ENCODE peak calls at places on chromosomes 1 and 21, in eight cellular contexts. Q, U, V, Z, S, C, B and N are unnamed samples. For H3K36me3, the result is how much of the 10 kb centered on the place peaks cover.

GRCh38 chr1:33181038-33181861 is 593 bp downstream of the TRIM62 start:
- DNase-seq in Z (peak), Q (peak), B (peak), S (no peak), V (peak), C (no peak), U (peak), N (peak)

GRCh38 chr1:237166031-237166430 is 124.0 kb downstream of the RYR2 start:
- DNase-seq in Z (no peak), C (no peak), V (no peak), B (no peak), U (no peak), Q (no peak), S (no peak), N (no peak)

GRCh38 chr1:108712605-108713150 is at the start of gene FNDC7:
- DNase-seq in Z (no peak), V (no peak), S (no peak), C (no peak), Q (no peak), B (no peak), U (peak), N (no peak)

GRCh38 chr1:245807306-245807705 is 652.5 kb downstream of the KIF26B start:
- DNase-seq in C (no peak), Z (no peak), U (no peak), V (no peak), Q (no peak), S (no peak), B (no peak), N (no peak)

GRCh38 chr1:4212796-4213195 is 312.7 kb upstream of the C1orf174 start:
- DNase-seq in U (no peak), C (no peak), V (no peak), Q (no peak), B (no peak), Z (no peak), S (no peak), N (no peak)

GRCh38 chr1:25001125-25001915 is 71.2 kb upstream of the RUNX3 start:
- DNase-seq in Q (no peak), V (no peak), C (no peak), U (no peak), B (no peak), S (no peak), Z (no peak), N (no peak)

GRCh38 chr1:55375617-55376258 is 160.6 kb upstream of the USP24 start:
- DNase-seq in Q (peak), C (no peak), V (no peak), S (no peak), U (peak), Z (no peak), B (peak), N (peak)

GRCh38 chr1:243475966-243476365 is 220.1 kb downstream of the SDCCAG8 start:
- DNase-seq in Q (no peak), V (no peak), B (no peak), C (no peak), Z (no peak), U (peak), S (no peak), N (no peak)

GRCh38 chr1:11537854-11538591 is 59.1 kb downstream of the DISP3 start:
- DNase-seq in C (no peak), Q (no peak), B (no peak), Z (no peak), V (no peak), U (no peak), S (no peak), N (no peak)

GRCh38 chr1:94989398-94989797 is 62.5 kb upstream of the CNN3 start:
- DNase-seq in B (peak), V (peak), C (no peak), U (no peak), Q (no peak), Z (peak), S (no peak), N (peak)

GRCh38 chr1:159944623-159945455 is 574 bp downstream of the IGSF9 start:
- DNase-seq in Q (no peak), S (no peak), Z (no peak), V (no peak), B (no peak), C (no peak), U (no peak), N (no peak)

GRCh38 chr21:43744725-43745124 is 25.8 kb downstream of the PDXK start:
- DNase-seq in B (no peak), C (no peak), Z (no peak), Q (no peak), V (no peak), U (no peak), S (no peak), N (no peak)

GRCh38 chr1:17617787-17618557 is 78.5 kb downstream of the ARHGEF10L start:
- DNase-seq in U (peak), Q (peak), V (no peak), Z (peak), B (no peak), C (no peak), S (peak), N (no peak)

GRCh38 chr1:2068951-2069350 is 18.7 kb downstream of the PRKCZ start:
- DNase-seq in C (no peak), Q (no peak), Z (peak), B (no peak), V (no peak), S (no peak), U (no peak), N (no peak)

GRCh38 chr1:183239220-183239742 is 53.2 kb downstream of the LAMC2 start:
- DNase-seq in V (no peak), Z (no peak), Q (no peak), U (no peak), C (no peak), S (no peak), B (no peak), N (no peak)

GRCh38 chr1:20212099-20212684 is 25.9 kb upstream of the PLA2G2C start:
- DNase-seq in C (no peak), B (no peak), Q (no peak), V (no peak), Z (no peak), U (no peak), S (no peak), N (no peak)

GRCh38 chr1:42929434-42930177 is 29.1 kb downstream of the SLC2A1 start:
- DNase-seq in U (no peak), Q (no peak), Z (no peak), B (no peak), S (no peak), V (no peak), C (peak), N (no peak)
- H3K36me3 ChIP-seq in U (half or more), Q (under half), Z (under half), B (under half), S (under half), V (under half), C (under half), N (under half)

GRCh38 chr1:224739303-224739996 is 123.3 kb downstream of the CNIH3 start:
- DNase-seq in B (no peak), Z (no peak), C (no peak), Q (no peak), S (no peak), V (no peak), U (no peak), N (no peak)
- TF ChIP-seq POLR2A in B (no peak), Z (no peak), C (no peak), Q (no peak), S (no peak), V (no peak), U (no peak), N (no peak)

GRCh38 chr1:204041232-204041767 is 31.6 kb upstream of the SOX13 start:
- DNase-seq in V (no peak), S (no peak), Z (peak), Q (peak), U (no peak), B (no peak), C (no peak), N (no peak)
- H3K4me3 ChIP-seq in V (no peak), S (no peak), Z (no peak), Q (no peak), U (no peak), B (no peak), C (no peak), N (no peak)

DNA sequence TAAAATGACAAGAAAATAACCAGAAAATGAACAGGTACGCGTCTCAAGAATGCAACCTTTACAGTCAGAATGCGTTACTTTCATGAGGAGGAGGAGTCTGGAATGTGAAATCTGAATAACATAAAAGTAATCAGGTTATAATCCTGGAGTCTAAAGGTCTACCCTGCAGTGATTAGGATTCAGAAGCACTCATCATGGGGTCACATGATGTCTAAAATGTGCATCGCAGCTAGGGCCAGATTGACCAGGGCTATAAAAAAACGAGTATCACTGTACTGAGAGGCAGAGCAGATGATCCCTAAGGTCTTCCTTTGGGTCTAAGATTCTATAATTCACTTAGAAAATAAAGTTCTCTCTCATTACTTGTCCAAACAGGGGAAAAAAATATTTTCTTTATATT is 7.4 kb downstream of the EIF2D start:
- DNase-seq in Z (no peak), U (no peak), C (no peak), V (no peak), Q (no peak), B (no peak), S (no peak), N (no peak)
- H3K36me3 ChIP-seq in Z (under half), U (under half), C (half or more), V (half or more), Q (under half), B (under half), S (under half), N (under half)

GRCh38 chr1:27010226-27010994 is 2.2 kb downstream of the TENT5B start:
- DNase-seq in S (no peak), V (no peak), C (no peak), U (no peak), Z (no peak), B (no peak), Q (no peak), N (no peak)

GRCh38 chr1:27009601-27010197 is 3.0 kb downstream of the TENT5B start:
- DNase-seq in C (no peak), Q (no peak), S (no peak), B (peak), Z (peak), U (no peak), V (peak), N (no peak)

GRCh38 chr1:27011976-27012563 is 580 bp downstream of the TENT5B start:
- DNase-seq in B (no peak), S (no peak), U (no peak), V (no peak), Q (no peak), Z (no peak), C (no peak), N (no peak)

GRCh38 chr1:27007909-27008582 is 4.6 kb downstream of the TENT5B start:
- DNase-seq in S (no peak), B (peak), V (peak), U (no peak), Z (no peak), Q (no peak), C (no peak), N (no peak)

GRCh38 chr1:27011058-27011764 is 1.4 kb downstream of the TENT5B start:
- DNase-seq in U (peak), C (no peak), V (peak), S (no peak), Q (peak), Z (peak), B (peak), N (peak)
- TF ChIP-seq POLR2A in U (no peak), C (no peak), V (no peak), S (no peak), Q (no peak), Z (no peak), B (no peak), N (no peak)

DNA sequence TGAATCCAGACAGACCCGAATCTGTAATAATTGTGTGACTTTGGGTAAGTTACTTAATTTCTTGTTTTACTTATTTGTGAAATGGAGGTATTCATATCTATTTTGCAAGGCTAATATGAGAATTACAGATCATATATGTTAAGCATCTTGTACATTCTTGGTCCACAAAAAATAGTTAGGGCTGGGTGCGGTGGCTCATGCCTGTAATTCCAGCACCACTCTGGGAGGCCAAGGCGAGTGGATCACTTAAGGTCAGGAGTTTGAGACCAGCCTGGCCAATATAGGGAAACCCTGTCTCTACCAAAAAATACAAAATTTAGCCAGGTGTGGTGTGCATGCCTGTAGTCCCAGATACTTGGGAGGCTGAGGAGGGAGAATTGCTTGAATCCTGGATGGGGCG is 22.9 kb upstream of the KCNA3 start:
- DNase-seq in Z (no peak), C (no peak), Q (no peak), U (no peak), V (no peak), B (no peak), S (no peak), N (no peak)
- H3K4me3 ChIP-seq in Z (no peak), C (no peak), Q (no peak), U (no peak), V (no peak), B (no peak), S (no peak), N (no peak)

GRCh38 chr1:114124644-114125043 is 29.0 kb downstream of the SYT6 start:
- DNase-seq in U (no peak), S (no peak), V (no peak), Q (no peak), Z (no peak), B (no peak), C (no peak), N (no peak)
- H3K36me3 ChIP-seq in U (under half), S (under half), V (under half), Q (under half), Z (under half), B (under half), C (under half), N (under half)

GRCh38 chr1:93846929-93847810 is 31.8 kb downstream of the DNTTIP2 start:
- DNase-seq in Q (peak), C (no peak), V (peak), B (peak), U (peak), Z (peak), S (peak), N (peak)
- TF ChIP-seq POLR2A in Q (peak), C (no peak), V (no peak), B (peak), U (peak), Z (no peak), S (peak), N (no peak)

GRCh38 chr21:41369915-41370839 is 8.3 kb downstream of the MX2 start:
- DNase-seq in C (no peak), Q (no peak), Z (no peak), S (no peak), U (no peak), B (no peak), V (peak), N (no peak)
- H3K4me3 ChIP-seq in C (peak), Q (no peak), Z (peak), S (no peak), U (no peak), B (no peak), V (peak), N (no peak)

DNA sequence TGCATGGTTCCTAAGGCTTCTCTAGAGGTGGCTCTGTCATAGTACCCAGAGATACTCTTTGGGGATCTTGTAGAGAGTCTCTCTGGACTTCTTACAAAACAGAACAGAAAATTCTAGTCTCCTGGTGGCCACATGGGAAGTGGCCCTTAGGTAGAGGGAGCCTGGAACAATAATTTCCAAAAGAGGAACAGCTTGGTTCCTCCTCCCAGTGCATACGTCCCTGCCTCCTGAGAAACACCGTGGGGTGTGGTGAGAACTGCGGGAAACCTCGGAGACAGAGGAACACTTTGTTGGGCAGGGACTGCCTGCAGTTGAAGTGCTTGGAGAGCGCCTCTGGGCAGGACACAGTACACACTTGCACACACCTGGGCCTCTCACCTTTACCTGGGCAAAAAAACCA is 38.8 kb upstream of the EPHA8 start:
- DNase-seq in S (no peak), Q (no peak), Z (no peak), C (no peak), V (no peak), B (no peak), U (no peak), N (no peak)
- H3K36me3 ChIP-seq in S (under half), Q (under half), Z (under half), C (half or more), V (half or more), B (under half), U (half or more), N (half or more)